ENCODE peak calls at places on chromosomes 13 and 19, in four cellular contexts. Y, K, D and S are unnamed samples.

GRCh38 chr13:50319603-50320296 is 304.5 kb downstream of the KCNRG start:
- DNase-seq in Y (no peak), K (peak; percentile 36), D (no peak), S (no peak)

GRCh38 chr13:78137404-78138142 is 218.9 kb upstream of the EDNRB start:
- DNase-seq in Y (no peak), K (peak; percentile 78), D (no peak), S (no peak)

GRCh38 chr19:46728693-46729339 is 11.9 kb upstream of the PRKD2 start:
- DNase-seq in Y (peak; percentile 87), K (peak; percentile 55), D (peak; percentile 91), S (no peak)

GRCh38 chr19:13100871-13101589 is 1.6 kb downstream of the LYL1 start:
- DNase-seq in Y (no peak), K (no peak), D (no peak), S (no peak)

GRCh38 chr13:96551540-96551939 is 442.7 kb downstream of the OXGR1 start:
- DNase-seq in Y (no peak), K (peak; percentile 1), D (no peak), S (no peak)

GRCh38 chr19:34254552-34255432 is at the start of gene GARRE1:
- DNase-seq in Y (peak; percentile 59), K (peak; percentile 38), D (peak; percentile 54), S (no peak)

GRCh38 chr13:66795636-66796035 is 434.5 kb downstream of the PCDH9 start:
- DNase-seq in Y (no peak), K (no peak), D (no peak), S (no peak)

GRCh38 chr19:46724468-46724867 is 7.6 kb upstream of the PRKD2 start:
- DNase-seq in Y (no peak), K (no peak), D (no peak), S (no peak)

GRCh38 chr13:36533806-36534205 is 101.5 kb downstream of the CCNA1 start:
- DNase-seq in Y (no peak), K (no peak), D (no peak), S (no peak)

GRCh38 chr13:59494560-59494970 is 669.2 kb downstream of the DIAPH3 start:
- DNase-seq in Y (no peak), K (peak; percentile 91), D (no peak), S (peak; percentile 48)

GRCh38 chr19:9961103-9961502 is 24.8 kb upstream of the OLFM2 start:
- DNase-seq in Y (no peak), K (no peak), D (no peak), S (no peak)

GRCh38 chr19:19674315-19674714 is 5.7 kb downstream of the ZNF101 start:
- DNase-seq in Y (no peak), K (no peak), D (no peak), S (no peak)

GRCh38 chr13:45392811-45393210 is 25.4 kb downstream of the SLC25A30 start:
- DNase-seq in Y (no peak), K (no peak), D (no peak), S (no peak)

GRCh38 chr13:45393941-45394570 is 24.1 kb downstream of the SLC25A30 start:
- DNase-seq in Y (no peak), K (peak; percentile 56), D (peak; percentile 77), S (no peak)

GRCh38 chr13:45401306-45401705 is 16.9 kb downstream of the SLC25A30 start:
- DNase-seq in Y (no peak), K (no peak), D (no peak), S (no peak)

GRCh38 chr13:45398862-45399261 is 19.3 kb downstream of the SLC25A30 start:
- DNase-seq in Y (no peak), K (no peak), D (peak; percentile 72), S (no peak)

GRCh38 chr13:45396548-45397095 is 21.6 kb downstream of the SLC25A30 start:
- DNase-seq in Y (no peak), K (no peak), D (no peak), S (no peak)
- H3K36me3 ChIP-seq in Y (peaks cover 77% of the 10 kb centered on the region), K (peaks cover 4% of the 10 kb centered on the region), D (peaks cover 40% of the 10 kb centered on the region), S (peaks cover 4% of the 10 kb centered on the region)

DNA sequence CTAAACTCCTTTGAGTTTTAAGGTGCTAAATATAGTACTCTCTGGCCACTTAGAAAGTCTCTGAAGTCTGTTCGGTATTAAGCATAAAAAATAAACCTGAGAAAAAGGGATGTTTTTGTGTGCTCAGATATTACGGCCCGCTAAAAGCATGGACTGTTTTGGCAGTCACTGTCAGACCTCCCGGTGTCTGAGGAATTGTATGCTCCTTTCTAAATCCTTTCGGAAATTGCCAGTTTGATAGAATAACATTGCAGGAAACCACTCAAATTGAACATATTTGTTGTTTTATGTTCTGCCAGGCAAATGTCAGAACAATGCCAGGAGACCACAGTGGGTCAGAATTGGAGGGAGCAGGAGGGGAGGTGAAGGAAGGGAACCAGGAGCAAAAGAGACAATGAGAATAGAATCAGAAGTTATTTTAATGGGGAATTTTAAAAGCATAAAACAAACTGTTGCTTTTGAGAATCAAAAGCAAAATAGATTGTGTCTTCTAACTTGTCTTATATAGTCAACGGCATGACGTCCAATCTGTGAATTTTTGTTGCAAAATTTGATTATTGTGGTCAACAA is 257.3 kb downstream of the SPRY2 start:
- DNase-seq in Y (no peak), K (no peak), D (no peak), S (no peak)
- H3K36me3 ChIP-seq in Y (no peaks in the 10 kb centered on the region), K (no peaks in the 10 kb centered on the region), D (no peaks in the 10 kb centered on the region), S (no peaks in the 10 kb centered on the region)

DNA sequence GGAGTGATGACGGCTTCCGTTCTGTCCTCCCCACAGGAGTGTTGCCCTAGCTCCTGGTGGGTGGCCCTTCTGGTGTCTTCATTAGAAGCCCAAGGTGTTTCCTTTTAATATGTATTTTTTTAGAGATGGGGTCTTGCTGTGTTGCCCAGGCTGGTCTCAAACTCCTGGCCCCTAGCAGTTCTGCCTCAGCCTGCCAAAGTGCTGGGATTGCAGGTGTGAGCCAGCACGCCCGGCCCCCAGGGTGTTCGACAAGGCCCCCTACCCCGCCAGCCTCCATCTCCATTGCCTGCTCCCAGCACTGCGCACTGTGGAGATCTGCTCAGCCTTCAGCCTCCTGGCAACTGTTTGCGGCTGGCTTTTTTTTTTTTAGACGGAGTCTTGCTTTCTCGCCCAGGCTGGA is 31.2 kb downstream of the BTBD2 start:
- DNase-seq in Y (no peak), K (no peak), D (no peak), S (no peak)
- H3K36me3 ChIP-seq in Y (peaks cover 87% of the 10 kb centered on the region), K (peaks cover 38% of the 10 kb centered on the region), D (peaks cover 86% of the 10 kb centered on the region), S (peaks cover 35% of the 10 kb centered on the region)

DNA sequence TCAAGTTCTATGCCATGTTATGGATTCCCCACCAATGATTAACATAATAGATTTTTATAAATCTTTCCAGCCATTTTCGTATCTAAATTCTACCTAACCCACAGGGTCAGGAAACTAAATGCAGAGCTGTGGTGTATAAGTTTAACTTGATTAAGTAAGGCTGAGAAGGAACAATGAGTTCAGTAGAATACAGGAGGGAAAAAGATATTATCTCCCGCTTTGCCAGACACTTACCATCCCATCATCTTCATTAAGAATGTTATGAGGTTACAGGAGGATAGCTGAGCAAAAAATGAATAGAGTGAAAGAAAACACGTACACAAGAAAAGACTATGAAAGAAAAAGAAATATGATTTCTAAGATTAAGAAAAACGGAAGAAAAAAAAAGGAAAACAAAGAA is 27.1 kb downstream of the N4BP2L2 start:
- DNase-seq in Y (no peak), K (no peak), D (no peak), S (no peak)
- H3K36me3 ChIP-seq in Y (peaks cover 66% of the 10 kb centered on the region), K (no peaks in the 10 kb centered on the region), D (peaks cover 35% of the 10 kb centered on the region), S (peaks cover 3% of the 10 kb centered on the region)

GRCh38 chr13:24922390-24923304 is 158.7 kb downstream of the RNF17 start:
- DNase-seq in Y (peak; percentile 99), K (peak; percentile 97), D (peak; percentile 99), S (peak; percentile 92)
- H3K36me3 ChIP-seq in Y (no peaks in the 10 kb centered on the region), K (no peaks in the 10 kb centered on the region), D (no peaks in the 10 kb centered on the region), S (no peaks in the 10 kb centered on the region)

DNA sequence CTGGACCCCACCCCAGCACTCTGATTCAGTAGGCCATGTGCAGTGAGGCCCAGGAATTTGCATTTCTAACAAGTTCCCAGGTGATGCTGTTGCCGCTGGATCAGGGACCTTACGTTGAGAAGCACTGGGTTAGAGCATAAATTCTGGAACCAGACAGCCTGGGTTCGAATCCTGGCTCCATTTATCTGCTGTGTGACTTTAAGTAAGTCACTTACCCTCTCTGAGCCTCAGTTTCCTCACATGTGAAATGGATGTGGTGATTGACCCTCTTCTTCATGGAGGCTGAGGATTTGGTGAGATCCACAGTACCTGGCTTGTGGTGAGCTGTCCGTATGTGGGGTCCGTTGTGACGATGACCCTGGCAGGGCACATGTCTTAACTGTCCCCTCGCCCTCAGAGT is 15.9 kb downstream of the HIPK4 start:
- DNase-seq in Y (no peak), K (no peak), D (no peak), S (no peak)
- H3K36me3 ChIP-seq in Y (peaks cover 84% of the 10 kb centered on the region), K (peaks cover 6% of the 10 kb centered on the region), D (peaks cover 69% of the 10 kb centered on the region), S (peaks cover 28% of the 10 kb centered on the region)

DNA sequence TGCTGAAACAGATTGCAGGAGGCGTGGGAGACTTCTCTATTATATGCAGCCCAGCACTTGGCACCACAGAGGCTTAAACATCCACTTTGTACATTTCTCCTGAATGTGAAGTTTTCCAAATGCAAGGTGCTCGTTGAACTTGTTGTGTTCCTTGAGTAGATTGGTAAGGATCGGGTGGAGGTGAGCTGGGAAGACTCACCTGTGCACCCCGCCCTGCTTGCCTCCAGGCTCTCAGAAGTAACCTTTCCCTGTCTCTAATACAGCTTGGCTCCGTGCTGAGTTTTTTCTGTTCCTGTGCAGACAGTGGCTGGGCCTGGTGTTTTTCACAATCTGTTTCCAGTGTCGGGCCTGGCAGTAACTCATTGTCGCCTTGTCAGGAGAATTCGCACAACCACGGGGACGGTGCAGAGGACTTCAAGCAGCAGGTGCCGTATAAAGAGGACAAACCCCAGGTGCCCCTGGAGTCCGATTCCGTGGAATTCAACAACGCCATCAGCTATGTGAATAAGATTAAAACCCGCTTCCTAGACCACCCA is 12.3 kb downstream of the SIN3B start:
- DNase-seq in Y (no peak), K (no peak), D (no peak), S (no peak)
- H3K36me3 ChIP-seq in Y (peaks cover 97% of the 10 kb centered on the region), K (peaks cover 27% of the 10 kb centered on the region), D (peaks cover 57% of the 10 kb centered on the region), S (peaks cover 33% of the 10 kb centered on the region)

DNA sequence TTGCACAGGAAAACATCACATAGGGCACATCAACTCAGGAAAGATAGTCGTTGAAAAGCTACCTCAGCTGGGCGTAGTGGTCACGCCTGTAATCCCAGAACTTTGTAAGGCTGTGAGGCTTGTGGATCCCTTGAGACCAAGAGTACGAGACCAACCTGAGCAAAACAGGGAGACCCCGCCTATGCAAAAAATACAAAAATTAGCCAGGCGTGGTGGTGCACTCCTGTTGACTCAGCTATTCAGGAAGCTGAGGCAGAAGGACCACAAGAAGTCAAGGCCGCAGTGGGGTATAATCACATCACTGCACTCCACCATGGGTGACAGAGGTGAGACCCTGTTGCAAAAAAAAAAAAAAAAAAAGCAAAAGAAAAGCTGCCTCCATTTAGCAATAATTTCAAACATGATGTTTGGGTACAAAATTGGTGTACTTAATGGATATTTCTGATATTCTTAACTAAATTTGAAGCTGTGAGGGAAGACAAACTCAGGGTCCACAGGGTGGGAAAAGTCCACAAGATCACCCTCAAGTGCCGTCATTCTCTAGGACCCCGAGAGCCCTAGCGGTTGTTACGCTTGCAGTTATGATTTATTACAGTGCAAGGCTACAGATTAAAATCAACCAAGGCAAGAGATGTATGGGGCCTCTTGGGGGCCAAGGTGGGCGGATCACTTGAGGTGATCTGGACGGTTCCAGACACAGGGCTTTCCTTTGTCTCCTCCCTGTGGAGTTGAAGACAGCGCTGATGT is 42.5 kb upstream of the LDLR start:
- DNase-seq in Y (no peak), K (no peak), D (no peak), S (no peak)
- H3K36me3 ChIP-seq in Y (peaks cover 57% of the 10 kb centered on the region), K (peaks cover 14% of the 10 kb centered on the region), D (peaks cover 46% of the 10 kb centered on the region), S (peaks cover 18% of the 10 kb centered on the region)

GRCh38 chr13:93450761-93451160 is 224.2 kb downstream of the GPC6 start:
- DNase-seq in Y (no peak), K (no peak), D (no peak), S (no peak)
- H3K36me3 ChIP-seq in Y (no peaks in the 10 kb centered on the region), K (no peaks in the 10 kb centered on the region), D (no peaks in the 10 kb centered on the region), S (no peaks in the 10 kb centered on the region)